ENCODE peak calls at places on chromosomes 7 and 10, in ten cellular contexts. E is fibroblast of pulmonary artery; L is neural progenitor cell; D is thoracic aorta; A is astrocyte; W is Peyer's patch; N is GM12878; G is astrocyte of the spinal cord; O is dorsolateral prefrontal cortex; J is CD8-positive, alpha-beta T cell. I is an unnamed sample.

GRCh38 chr7:71793251-71793650 is 618.9 kb downstream of the CALN1 start:
- DNase-seq in E (no peak), L (no peak), D (no peak), A (peak; percentile 85), W (no peak), N (no peak), G (peak; percentile 71), O (no peak), J (no peak), I (no peak)

GRCh38 chr7:27148776-27149641 is 1.4 kb upstream of the HOXA6 start:
- DNase-seq in E (no peak), L (no peak), D (no peak), A (no peak), W (peak; percentile 67), N (no peak), G (no peak), O (no peak), J (peak; percentile 7), I (peak; percentile 64)

GRCh38 chr10:88810196-88810961 is 7.8 kb downstream of the LIPM start:
- DNase-seq in E (peak; percentile 83), L (peak; percentile 62), D (no peak), A (peak; percentile 49), W (no peak), N (no peak), G (peak; percentile 71), O (no peak), J (peak; percentile 32), I (peak; percentile 64)

GRCh38 chr10:128604025-128604424 is 477.8 kb upstream of the MKI67 start:
- DNase-seq in E (no peak), L (no peak), D (no peak), A (no peak), W (no peak), N (no peak), G (no peak), O (no peak), J (no peak), I (no peak)

GRCh38 chr10:62109532-62110293 is 158.9 kb downstream of the RTKN2 start:
- DNase-seq in E (no peak), L (no peak), D (no peak), A (no peak), W (no peak), N (peak; percentile 51), G (no peak), O (no peak), J (no peak), I (no peak)

GRCh38 chr7:77783111-77783510 is 15.1 kb downstream of the TMEM60 start:
- DNase-seq in E (no peak), L (no peak), D (no peak), A (peak; percentile 33), W (no peak), N (no peak), G (no peak), O (no peak), J (no peak), I (peak; percentile 35)

GRCh38 chr10:12549297-12549696 is 199.9 kb downstream of the CAMK1D start:
- DNase-seq in E (no peak), L (no peak), D (no peak), A (no peak), W (no peak), N (no peak), G (no peak), O (no peak), J (no peak), I (no peak)

GRCh38 chr7:133053321-133053891 is 28.5 kb downstream of the CHCHD3 start:
- DNase-seq in E (peak; percentile 93), L (no peak), D (peak; percentile 29), A (peak; percentile 99), W (no peak), N (no peak), G (peak; percentile 94), O (no peak), J (no peak), I (peak; percentile 93)

GRCh38 chr7:50166997-50167961 is 74.2 kb upstream of the ZPBP start:
- DNase-seq in E (no peak), L (no peak), D (no peak), A (no peak), W (no peak), N (no peak), G (no peak), O (no peak), J (peak; percentile 23), I (no peak)

GRCh38 chr7:43534110-43534509 is 48.8 kb upstream of the STK17A start:
- DNase-seq in E (peak; percentile 24), L (no peak), D (no peak), A (peak; percentile 60), W (no peak), N (no peak), G (peak; percentile 63), O (no peak), J (no peak), I (peak; percentile 79)

GRCh38 chr7:130468612-130469011 is 23.3 kb upstream of the MEST start:
- DNase-seq in E (no peak), L (no peak), D (no peak), A (no peak), W (no peak), N (no peak), G (no peak), O (no peak), J (no peak), I (no peak)

GRCh38 chr10:69742356-69742695 is 59.4 kb upstream of the COL13A1 start:
- DNase-seq in E (no peak), L (no peak), D (no peak), A (peak; percentile 22), W (no peak), N (no peak), G (no peak), O (no peak), J (no peak), I (no peak)

GRCh38 chr7:152615052-152615741 is 60.7 kb downstream of the XRCC2 start:
- DNase-seq in E (no peak), L (peak; percentile 59), D (no peak), A (no peak), W (no peak), N (no peak), G (no peak), O (peak; percentile 8), J (no peak), I (no peak)

GRCh38 chr10:131942455-131942854 is 39.3 kb downstream of the BNIP3 start:
- DNase-seq in E (no peak), L (no peak), D (no peak), A (no peak), W (no peak), N (no peak), G (no peak), O (no peak), J (no peak), I (no peak)

GRCh38 chr7:732094-732541 is 5.0 kb upstream of the PRKAR1B start:
- DNase-seq in E (no peak), L (no peak), D (no peak), A (peak; percentile 22), W (peak; percentile 93), N (no peak), G (peak; percentile 71), O (no peak), J (peak; percentile 26), I (peak; percentile 47)

GRCh38 chr7:44213872-44214595 is 13.3 kb downstream of the YKT6 start:
- DNase-seq in E (peak; percentile 58), L (peak; percentile 80), D (no peak), A (peak; percentile 17), W (peak; percentile 22), N (no peak), G (peak; percentile 34), O (no peak), J (no peak), I (peak; percentile 22)

GRCh38 chr10:101287922-101288638 is 58.8 kb upstream of the LBX1 start:
- DNase-seq in E (peak; percentile 49), L (peak; percentile 80), D (no peak), A (no peak), W (no peak), N (no peak), G (no peak), O (no peak), J (no peak), I (peak; percentile 34)

DNA sequence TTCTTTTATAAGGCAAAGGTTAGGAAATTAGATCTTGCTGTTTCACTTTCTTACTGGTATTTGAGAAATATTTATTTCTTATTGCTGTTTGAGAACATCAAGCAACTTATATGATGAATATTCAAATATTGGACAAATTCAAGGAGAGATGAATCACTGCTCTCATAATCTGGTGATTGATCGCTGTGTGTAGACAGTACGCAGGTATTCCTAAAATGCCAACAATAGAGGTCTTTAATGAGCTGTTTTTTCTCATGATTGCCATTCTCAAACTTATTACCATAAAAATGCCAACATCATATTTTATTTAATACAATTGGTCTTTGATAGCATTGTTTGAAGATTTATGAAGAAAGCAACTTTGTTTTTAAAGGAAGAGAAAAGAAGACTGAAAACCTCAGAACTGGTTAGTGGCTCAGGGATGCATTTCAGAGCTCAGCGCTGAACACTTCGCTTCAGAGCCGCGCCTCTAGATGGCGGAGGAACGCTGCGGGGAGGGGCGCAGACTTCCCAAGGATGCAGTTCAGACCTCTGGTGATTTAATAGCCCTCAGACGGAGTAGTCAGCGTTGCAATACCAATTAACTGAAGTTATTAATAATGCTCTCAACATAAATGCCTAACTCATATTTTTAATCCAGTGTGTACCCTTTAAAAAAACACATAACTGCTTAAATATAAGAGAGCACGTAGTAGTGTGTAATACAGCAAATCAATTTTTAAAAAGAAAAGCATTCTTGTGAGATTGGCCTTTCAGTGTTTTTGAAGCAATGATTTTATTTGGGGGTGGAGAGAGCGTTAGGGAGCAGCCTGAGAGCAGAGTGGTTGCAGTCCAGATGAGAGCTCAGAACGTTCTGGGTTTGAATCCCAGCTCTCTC is 38.5 kb upstream of the STEAP4 start:
- DNase-seq in E (peak; percentile 30), L (peak; percentile 82), D (no peak), A (no peak), W (peak; percentile 51), N (no peak), G (peak; percentile 33), O (peak; percentile 41), J (no peak), I (peak; percentile 17)
- TF ChIP-seq CTCF in E (peak; percentile 58), L (peak; percentile 77), D (no peak), A (peak; percentile 37), W (peak; percentile 31), N (peak; percentile 55), G (peak; percentile 70), O (peak; percentile 57), J (no peak), I (peak; percentile 53)

GRCh38 chr7:141231018-141231792 is 157.3 kb downstream of the TMEM178B start:
- DNase-seq in E (peak; percentile 1), L (peak; percentile 72), D (no peak), A (peak; percentile 26), W (no peak), N (no peak), G (peak; percentile 62), O (peak; percentile 33), J (no peak), I (peak; percentile 26)
- TF ChIP-seq CTCF in E (no peak), L (peak; percentile 59), D (no peak), A (peak; percentile 33), W (no peak), N (peak; percentile 53), G (peak; percentile 63), O (peak; percentile 38), J (no peak), I (peak; percentile 41)

GRCh38 chr10:106609867-106610266 is 554.6 kb downstream of the SORCS1 start:
- DNase-seq in E (peak; percentile 10), L (peak; percentile 24), D (no peak), A (no peak), W (no peak), N (no peak), G (no peak), O (no peak), J (no peak), I (no peak)
- TF ChIP-seq CTCF in E (peak; percentile 27), L (peak; percentile 51), D (no peak), A (peak; percentile 25), W (no peak), N (no peak), G (peak; percentile 28), O (no peak), J (no peak), I (peak; percentile 23)

GRCh38 chr7:97016392-97017196 is 8.0 kb downstream of the DLX5 start:
- DNase-seq in E (no peak), L (peak; percentile 85), D (no peak), A (no peak), W (no peak), N (no peak), G (no peak), O (no peak), J (no peak), I (no peak)
- TF ChIP-seq CTCF in E (no peak), L (peak; percentile 48), D (no peak), A (no peak), W (no peak), N (no peak), G (no peak), O (no peak), J (no peak), I (no peak)

I was measured in fibroblast of villous mesenchyme.